ENCODE peak calls at places on chromosomes 6 and 20, in five cellular contexts. Z is neuronal stem cell, R is H9, G is mesenchymal stem cell, X is H1. B is an unnamed sample.

GRCh38 chr6:98847767-98848538 is 13.6 kb downstream of the POU3F2 start:
- DNase-seq in G (no peak), Z (no peak), X (no peak), R (peak; percentile 63), B (no peak)

GRCh38 chr20:219290-220115 is 7.6 kb upstream of the DEFB129 start:
- DNase-seq in X (no peak), Z (no peak), R (peak; percentile 31), G (peak; percentile 26), B (peak; percentile 42)

GRCh38 chr6:41781302-41781711 is 725 bp downstream of the PRICKLE4 start:
- DNase-seq in Z (no peak), X (no peak), G (no peak), R (no peak), B (no peak)

GRCh38 chr6:163777706-163778105 is 363.2 kb downstream of the QKI start:
- DNase-seq in R (no peak), Z (no peak), X (no peak), G (no peak), B (no peak)

GRCh38 chr6:111972714-111973678 is 80.9 kb upstream of the CCN6 start:
- DNase-seq in Z (no peak), R (no peak), G (peak; percentile 97), X (no peak), B (peak; percentile 68)

GRCh38 chr6:10373642-10374359 is 41.1 kb downstream of the TFAP2A start:
- DNase-seq in Z (no peak), G (no peak), X (no peak), R (no peak), B (no peak)

GRCh38 chr6:151916075-151916474 is 108.6 kb downstream of the ESR1 start:
- DNase-seq in G (no peak), Z (no peak), X (no peak), R (no peak), B (no peak)

GRCh38 chr6:111096246-111096645 is 8.9 kb downstream of the SLC16A10 start:
- DNase-seq in G (no peak), R (no peak), Z (no peak), X (no peak), B (no peak)

GRCh38 chr6:162898011-162898410 is 170.2 kb downstream of the PACRG start:
- DNase-seq in R (no peak), G (no peak), Z (no peak), X (no peak), B (no peak)

GRCh38 chr6:82240191-82240590 is 7.4 kb downstream of the IBTK start:
- DNase-seq in G (no peak), R (no peak), Z (peak; percentile 17), X (no peak), B (peak; percentile 64)

GRCh38 chr20:21183722-21184121 is 57.8 kb downstream of the KIZ start:
- DNase-seq in G (no peak), R (no peak), X (no peak), Z (no peak), B (no peak)

GRCh38 chr6:20302702-20303251 is 90.5 kb upstream of the MBOAT1 start:
- DNase-seq in X (no peak), Z (no peak), R (no peak), G (peak; percentile 69), B (peak; percentile 84)

GRCh38 chr6:26273673-26274595 is 91.1 kb upstream of the BTN3A2 start:
- DNase-seq in G (peak; percentile 31), Z (no peak), R (no peak), X (no peak), B (no peak)

GRCh38 chr6:37314117-37314802 is 39.5 kb upstream of the RNF8 start:
- DNase-seq in R (no peak), Z (no peak), X (no peak), G (no peak), B (no peak)

GRCh38 chr6:170037541-170038250 is 253.2 kb downstream of the DLL1 start:
- DNase-seq in G (peak; percentile 38), R (no peak), Z (no peak), X (no peak), B (peak; percentile 57)

GRCh38 chr20:57244627-57245214 is 21.7 kb downstream of the BMP7 start:
- DNase-seq in R (peak; percentile 73), G (no peak), X (no peak), Z (no peak), B (peak; percentile 86)

GRCh38 chr20:44730441-44730840 is 15.2 kb upstream of the KCNK15 start:
- DNase-seq in G (peak; percentile 67), X (no peak), Z (no peak), R (no peak), B (no peak)

GRCh38 chr6:14717307-14717706 is 528.6 kb upstream of the JARID2 start:
- DNase-seq in X (no peak), Z (no peak), G (no peak), R (no peak), B (no peak)

GRCh38 chr6:26205625-26206574 is 118.7 kb downstream of the HFE start:
- DNase-seq in Z (no peak), G (peak; percentile 93), R (no peak), X (no peak), B (peak; percentile 89)

GRCh38 chr20:46174469-46175126 is 56.5 kb downstream of the CD40 start:
- DNase-seq in G (peak; percentile 57), Z (peak; percentile 70), R (peak; percentile 89), X (peak; percentile 70), B (peak; percentile 88)

GRCh38 chr6:131981624-131981978 is 30.4 kb upstream of the CCN2 start:
- DNase-seq in R (no peak), X (no peak), Z (no peak), G (no peak), B (no peak)
- H4K8ac ChIP-seq in R (no peak overlapping the region), X (no peak overlapping the region), Z (no peak overlapping the region), G (no peak overlapping the region), B (no peak overlapping the region)

GRCh38 chr20:3800256-3800877 is 4.3 kb downstream of the CDC25B start:
- DNase-seq in X (no peak), R (peak; percentile 87), G (no peak), Z (no peak), B (peak; percentile 81)
- H2AK5ac ChIP-seq in X (no peak overlapping the region), R (no peak overlapping the region), G (peak overlapping the region; percentile 10), Z (peak overlapping the region; percentile 64), B (no peak overlapping the region)

GRCh38 chr20:22585786-22586493 is 1.6 kb upstream of the FOXA2 start:
- DNase-seq in R (no peak), G (no peak), Z (no peak), X (no peak), B (no peak)
- H3K27me3 ChIP-seq in R (peaks cover 72% of the 10 kb centered on the region), G (peaks cover 90% of the 10 kb centered on the region), Z (peaks cover 76% of the 10 kb centered on the region), X (peaks cover 80% of the 10 kb centered on the region), B (peaks cover 51% of the 10 kb centered on the region)

DNA sequence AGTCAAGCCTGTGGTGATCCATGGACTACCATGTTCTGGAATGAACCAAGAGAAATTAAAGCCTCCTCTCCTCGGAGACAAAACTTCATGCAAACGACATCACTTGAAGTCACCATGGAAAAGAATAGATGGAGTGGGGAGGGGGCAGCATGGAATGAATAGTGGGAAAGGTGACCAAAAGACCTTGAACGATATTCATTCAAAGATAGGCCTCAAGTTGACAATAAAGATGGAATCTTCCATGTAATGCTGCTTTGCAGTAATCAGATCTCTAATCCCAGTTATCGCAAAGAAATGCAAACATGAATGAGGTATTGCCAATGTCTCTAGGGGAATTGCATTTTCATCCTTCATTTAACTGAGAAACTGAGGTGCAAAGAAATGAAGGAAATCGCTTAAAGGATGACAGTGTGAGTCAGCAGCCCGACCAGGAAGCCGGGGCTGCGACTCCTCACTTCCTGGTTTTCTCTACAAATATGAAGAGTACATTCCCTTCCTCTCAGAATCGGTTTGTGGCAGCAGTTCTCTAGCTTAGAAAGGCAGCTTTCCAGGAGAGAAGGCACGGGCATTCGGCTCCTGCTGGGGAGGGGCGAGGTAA is 65.6 kb upstream of the RREB1 start:
- DNase-seq in X (no peak), R (no peak), G (peak; percentile 34), Z (no peak), B (peak; percentile 50)
- H4K8ac ChIP-seq in X (no peak overlapping the region), R (no peak overlapping the region), G (peak overlapping the region; percentile 82), Z (no peak overlapping the region), B (peak overlapping the region; percentile 7)

DNA sequence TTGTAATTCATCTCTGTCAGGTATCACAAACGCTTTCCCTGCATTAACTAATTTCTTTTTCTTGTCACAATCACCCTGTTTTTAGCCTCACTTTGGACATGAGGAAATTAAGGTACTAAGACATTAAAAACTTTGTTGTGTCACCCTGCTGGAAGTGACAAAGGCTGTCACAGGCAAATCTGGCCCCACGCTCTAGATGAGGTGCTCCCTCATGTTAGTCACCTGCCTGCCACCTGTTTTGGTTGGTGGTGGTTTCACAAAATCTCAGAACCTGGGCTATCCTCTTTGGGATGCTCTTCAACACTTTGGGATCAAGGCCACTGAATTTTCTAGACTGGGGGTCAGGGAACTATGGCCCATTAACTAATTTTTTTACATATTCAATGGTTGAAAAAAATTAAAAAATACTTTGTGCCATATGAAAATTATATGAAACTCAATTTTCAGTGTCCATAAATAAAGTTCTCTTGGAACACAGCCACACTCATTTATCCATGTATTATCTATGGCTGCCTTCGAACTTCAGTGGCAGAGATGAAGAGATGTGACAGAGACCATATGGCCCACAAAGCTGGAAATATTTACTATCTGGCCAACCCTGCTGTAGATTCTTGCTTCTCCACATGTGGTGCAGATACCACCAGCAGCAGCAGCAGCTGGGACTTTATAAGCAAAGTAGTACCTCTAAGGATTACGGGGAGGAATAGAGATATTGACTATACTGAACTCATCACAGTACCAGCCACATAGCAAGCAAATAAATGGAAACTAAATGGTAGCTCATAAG is 16.1 kb upstream of the TNFAIP3 start:
- DNase-seq in G (peak; percentile 52), Z (no peak), X (no peak), R (no peak), B (no peak)
- H2AK5ac ChIP-seq in G (no peak overlapping the region), Z (no peak overlapping the region), X (no peak overlapping the region), R (no peak overlapping the region), B (no peak overlapping the region)

GRCh38 chr6:28648878-28649375 is 123.2 kb downstream of the GPX5 start:
- DNase-seq in Z (no peak), G (no peak), R (no peak), X (no peak), B (no peak)
- H3K27me3 ChIP-seq in Z (no peaks in the 10 kb centered on the region), G (peaks cover 11% of the 10 kb centered on the region), R (no peaks in the 10 kb centered on the region), X (no peaks in the 10 kb centered on the region), B (no peaks in the 10 kb centered on the region)